ENCODE peak calls at places on chromosomes 12 and 14, in six cellular contexts. N is right lobe of liver, J is PC-3, X is heart right ventricle, Z is esophagus squamous epithelium, B is upper lobe of left lung. D is an unnamed sample.

GRCh38 chr14:52840916-52841315 is 49.5 kb upstream of the GNPNAT1 start:
- DNase-seq in B (no peak), X (no peak), J (peak), Z (no peak), N (no peak), D (no peak)

GRCh38 chr12:74111688-74112360 is 425.8 kb upstream of the ATXN7L3B start:
- DNase-seq in N (no peak), J (peak), Z (no peak), B (no peak), X (no peak), D (no peak)

GRCh38 chr14:67263499-67264149 is 22.4 kb downstream of the PALS1 start:
- DNase-seq in Z (no peak), N (no peak), B (no peak), J (no peak), X (no peak), D (no peak)

GRCh38 chr14:25134184-25134583 is 84.2 kb upstream of the STXBP6 start:
- DNase-seq in B (no peak), X (no peak), Z (no peak), J (no peak), N (no peak), D (no peak)

GRCh38 chr14:59181804-59182203 is 6.7 kb upstream of the DAAM1 start:
- DNase-seq in Z (no peak), X (no peak), J (no peak), B (no peak), N (no peak), D (no peak)

GRCh38 chr14:100303179-100303578 is 3.1 kb downstream of the SLC25A29 start:
- DNase-seq in Z (no peak), J (peak), X (no peak), B (no peak), N (no peak), D (no peak)

GRCh38 chr12:12806784-12807516 is 6.2 kb upstream of the DDX47 start:
- DNase-seq in B (no peak), Z (no peak), X (no peak), N (no peak), J (no peak), D (no peak)

GRCh38 chr14:99393059-99393655 is 87.5 kb downstream of the SETD3 start:
- DNase-seq in X (no peak), Z (no peak), N (no peak), B (no peak), J (peak), D (no peak)

GRCh38 chr12:127400231-127400630 is 866.7 kb upstream of the TMEM132C start:
- DNase-seq in Z (no peak), X (no peak), N (no peak), J (peak), B (no peak), D (no peak)

GRCh38 chr14:100979780-100980179 is 76.3 kb upstream of the RTL1 start:
- DNase-seq in N (no peak), Z (no peak), B (no peak), X (no peak), J (peak), D (no peak)

GRCh38 chr14:64841772-64842490 is 37.8 kb downstream of the SPTB start:
- DNase-seq in J (no peak), N (no peak), B (no peak), X (peak), Z (no peak), D (no peak)

GRCh38 chr14:53534841-53535240 is 381.7 kb upstream of the DDHD1 start:
- DNase-seq in N (no peak), J (peak), B (no peak), X (no peak), Z (no peak), D (no peak)

GRCh38 chr12:45234134-45234865 is 18.4 kb downstream of the ANO6 start:
- DNase-seq in X (peak), B (no peak), J (peak), N (no peak), Z (no peak), D (no peak)

GRCh38 chr14:82642425-82642824 is 1108.8 kb upstream of the SEL1L start:
- DNase-seq in Z (no peak), N (no peak), X (no peak), B (peak), J (peak), D (peak)

GRCh38 chr12:62627181-62627580 is 160.6 kb downstream of the MON2 start:
- DNase-seq in N (no peak), Z (no peak), B (no peak), J (no peak), X (no peak), D (no peak)

GRCh38 chr12:46320731-46321130 is 51.8 kb downstream of the SLC38A2 start:
- DNase-seq in Z (no peak), B (no peak), N (no peak), J (no peak), X (no peak), D (no peak)

GRCh38 chr12:123846340-123846739 is 84.2 kb downstream of the DNAH10 start:
- DNase-seq in Z (no peak), X (no peak), N (no peak), B (no peak), J (no peak), D (no peak)

GRCh38 chr14:94213021-94213420 is 38.9 kb downstream of the PPP4R4 start:
- DNase-seq in J (peak), X (no peak), Z (no peak), N (no peak), B (no peak), D (no peak)

GRCh38 chr14:88933203-88933602 is 108.8 kb downstream of the TTC8 start:
- DNase-seq in Z (no peak), J (no peak), X (no peak), B (no peak), N (no peak), D (no peak)

GRCh38 chr14:56119221-56119967 is 1.2 kb downstream of the PELI2 start:
- DNase-seq in X (peak), J (no peak), B (peak), N (no peak), Z (no peak), D (peak)

GRCh38 chr12:80412343-80412953 is 31.6 kb upstream of the PTPRQ start:
- DNase-seq in B (no peak), Z (no peak), X (peak), N (no peak), J (peak), D (no peak)

GRCh38 chr12:109997393-109997792 is 1.2 kb upstream of the GIT2 start:
- DNase-seq in X (no peak), N (no peak), Z (no peak), B (no peak), J (no peak), D (no peak)

GRCh38 chr14:57816568-57817284 is 49.2 kb downstream of the SLC35F4 start:
- DNase-seq in J (peak), B (no peak), N (no peak), Z (no peak), X (no peak), D (no peak)

GRCh38 chr14:104104006-104104901 is 18.8 kb downstream of the ASPG start:
- DNase-seq in J (no peak), N (peak), B (peak), Z (no peak), X (no peak), D (no peak)

GRCh38 chr12:105706321-105706972 is 376.0 kb downstream of the C12orf75 start:
- DNase-seq in Z (no peak), J (peak), N (no peak), B (no peak), X (no peak), D (no peak)

GRCh38 chr14:19771895-19772430 is 1.3 kb upstream of the OR4M1 start:
- DNase-seq in J (no peak), N (no peak), B (no peak), X (no peak), Z (no peak), D (no peak)

GRCh38 chr12:116278667-116279066 is 1.2 kb upstream of the MED13L start:
- DNase-seq in J (no peak), N (no peak), Z (no peak), B (no peak), X (no peak), D (no peak)

DNA sequence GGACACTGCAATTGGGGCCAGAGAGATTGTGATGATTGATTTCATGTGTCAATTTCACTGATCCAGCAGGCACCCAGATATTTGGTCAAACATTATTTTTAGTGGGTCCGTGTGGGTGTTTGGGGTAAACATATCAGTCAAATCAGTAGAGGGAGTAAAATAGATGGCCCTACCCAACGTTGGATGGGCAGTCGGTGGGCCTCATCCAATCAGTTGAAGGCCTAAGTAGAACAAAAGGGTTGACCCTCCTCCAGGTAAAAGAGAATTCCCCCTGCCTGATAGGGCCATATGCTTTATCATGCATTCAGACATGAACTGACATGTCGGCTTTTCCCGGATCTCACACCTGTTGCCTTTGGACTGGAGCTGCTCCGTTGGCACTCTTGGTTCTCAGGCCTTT is 195.1 kb upstream of the CAND1 start:
- DNase-seq in Z (no peak), N (no peak), X (no peak), J (no peak), B (no peak), D (no peak)
- TF ChIP-seq CTCF in Z (no peak), N (no peak), X (no peak), J (no peak), B (no peak), D (no peak)

GRCh38 chr12:113334786-113335539 is at the start of gene SLC8B1:
- DNase-seq in N (peak), B (peak), X (peak), J (peak), Z (peak), D (peak)

GRCh38 chr12:113333111-113333750 is 1.7 kb downstream of the SLC8B1 start:
- DNase-seq in B (no peak), J (no peak), Z (no peak), N (no peak), X (no peak), D (no peak)

GRCh38 chr12:113332688-113333087 is 2.2 kb downstream of the SLC8B1 start:
- DNase-seq in B (no peak), X (no peak), Z (no peak), N (no peak), J (no peak), D (no peak)

GRCh38 chr12:113330505-113330904 is 4.4 kb downstream of the SLC8B1 start:
- DNase-seq in Z (no peak), J (no peak), N (no peak), X (no peak), B (no peak), D (no peak)

DNA sequence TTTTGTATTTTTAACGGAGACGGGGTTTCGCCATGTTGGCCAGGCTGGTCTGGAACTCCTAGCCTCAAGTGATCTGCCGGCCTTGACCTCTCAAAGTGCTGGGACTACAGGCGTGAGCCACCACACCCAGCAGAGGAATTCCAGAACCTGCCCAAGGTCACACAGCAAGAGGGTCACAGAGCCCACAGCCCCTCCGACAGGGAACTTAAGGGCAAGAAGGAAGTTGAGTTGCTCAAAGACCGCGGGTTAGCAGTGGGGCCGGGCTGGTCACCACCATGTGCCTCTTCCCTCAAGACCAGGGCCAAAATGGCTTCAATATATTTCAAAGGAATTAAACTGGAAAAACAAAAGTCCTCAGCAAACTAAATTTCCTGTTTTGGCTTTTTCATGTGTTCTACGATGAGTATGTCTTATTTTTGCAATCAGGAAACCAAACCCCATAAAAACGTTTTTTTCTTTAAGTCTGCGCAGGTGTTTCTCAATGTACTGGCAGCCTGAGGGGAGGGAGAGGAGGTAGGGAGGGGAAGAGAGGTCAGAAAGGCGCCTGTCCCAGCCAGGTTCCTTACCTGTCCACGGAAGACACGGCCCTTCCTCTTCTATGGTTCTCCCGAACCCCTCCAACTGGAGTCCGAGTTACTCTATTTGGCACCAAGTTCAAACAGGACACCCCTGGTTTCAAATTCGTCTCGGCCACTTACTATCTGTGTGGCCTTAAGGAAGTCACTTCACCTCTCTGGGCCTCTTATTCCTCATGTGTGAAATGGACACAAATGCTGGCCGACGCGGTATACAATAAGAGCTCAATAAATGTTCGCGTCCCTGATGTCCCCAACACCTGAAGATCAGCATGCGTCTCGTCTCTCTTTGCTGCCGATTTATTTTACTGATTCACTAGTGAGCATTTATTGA is 778 bp downstream of the SLC8B1 start:
- DNase-seq in J (peak), N (no peak), Z (no peak), X (no peak), B (no peak), D (no peak)
- TF ChIP-seq CTCF in J (no peak), N (no peak), Z (no peak), X (no peak), B (no peak), D (no peak)

GRCh38 chr12:66149702-66150398 is 19.3 kb upstream of the LLPH start:
- DNase-seq in J (peak), B (no peak), N (no peak), X (no peak), Z (no peak), D (no peak)
- TF ChIP-seq CTCF in J (peak), B (no peak), N (no peak), X (no peak), Z (peak), D (peak)

GRCh38 chr14:75672588-75673192 is 11.6 kb downstream of the TTLL5 start:
- DNase-seq in N (no peak), Z (no peak), B (no peak), X (no peak), J (no peak), D (no peak)

GRCh38 chr14:75673345-75673744 is 12.3 kb downstream of the TTLL5 start:
- DNase-seq in X (no peak), J (no peak), B (no peak), N (no peak), Z (no peak), D (no peak)

DNA sequence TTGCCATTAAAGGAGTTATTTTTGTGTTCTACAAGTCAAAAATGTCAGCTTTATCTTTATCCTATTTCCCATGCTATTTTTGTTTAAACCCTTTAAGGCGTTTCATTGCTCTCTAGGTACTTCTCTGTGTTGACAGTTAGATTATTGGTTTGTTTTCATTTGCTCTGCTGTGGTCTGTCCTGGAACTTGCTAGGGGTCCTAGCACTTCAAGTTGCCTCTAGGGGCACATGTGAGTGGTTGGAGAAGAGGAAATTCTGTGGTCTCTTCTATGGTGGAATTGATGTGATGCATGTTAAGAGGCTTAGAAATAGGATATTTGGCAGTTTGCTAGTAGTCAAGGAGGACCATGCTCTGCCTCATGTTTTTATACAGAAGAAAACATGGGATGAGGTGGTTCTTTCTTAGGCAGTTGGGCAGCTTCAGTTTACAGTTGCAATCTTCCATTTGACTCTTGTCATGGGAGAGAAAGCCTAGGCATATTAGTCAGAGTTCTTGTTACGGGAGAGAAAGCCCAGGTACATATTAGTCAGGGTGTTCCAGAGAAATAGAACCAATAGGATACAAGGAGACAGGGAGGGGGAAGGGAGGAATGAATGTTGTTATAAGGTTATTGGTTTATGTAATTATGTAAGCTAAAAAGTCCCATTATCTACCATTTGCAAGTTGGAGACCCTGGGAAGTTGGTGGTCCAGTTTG is 14.4 kb downstream of the TTLL5 start:
- DNase-seq in N (no peak), J (peak), X (no peak), Z (no peak), B (no peak), D (no peak)
- TF ChIP-seq CTCF in N (no peak), J (peak), X (no peak), Z (no peak), B (no peak), D (peak)

GRCh38 chr12:69241444-69242092 is 2.2 kb downstream of the CPSF6 start:
- DNase-seq in N (no peak), B (no peak), Z (no peak), J (no peak), X (no peak), D (no peak)

GRCh38 chr12:69238589-69239285 is 632 bp upstream of the CPSF6 start:
- DNase-seq in X (no peak), J (no peak), N (no peak), Z (no peak), B (no peak), D (no peak)

GRCh38 chr12:69239922-69240624 is 704 bp downstream of the CPSF6 start:
- DNase-seq in N (peak), X (peak), J (peak), Z (no peak), B (peak), D (no peak)

GRCh38 chr12:69240625-69240984 is 1.2 kb downstream of the CPSF6 start:
- DNase-seq in B (no peak), N (no peak), J (no peak), Z (no peak), X (no peak), D (no peak)

DNA sequence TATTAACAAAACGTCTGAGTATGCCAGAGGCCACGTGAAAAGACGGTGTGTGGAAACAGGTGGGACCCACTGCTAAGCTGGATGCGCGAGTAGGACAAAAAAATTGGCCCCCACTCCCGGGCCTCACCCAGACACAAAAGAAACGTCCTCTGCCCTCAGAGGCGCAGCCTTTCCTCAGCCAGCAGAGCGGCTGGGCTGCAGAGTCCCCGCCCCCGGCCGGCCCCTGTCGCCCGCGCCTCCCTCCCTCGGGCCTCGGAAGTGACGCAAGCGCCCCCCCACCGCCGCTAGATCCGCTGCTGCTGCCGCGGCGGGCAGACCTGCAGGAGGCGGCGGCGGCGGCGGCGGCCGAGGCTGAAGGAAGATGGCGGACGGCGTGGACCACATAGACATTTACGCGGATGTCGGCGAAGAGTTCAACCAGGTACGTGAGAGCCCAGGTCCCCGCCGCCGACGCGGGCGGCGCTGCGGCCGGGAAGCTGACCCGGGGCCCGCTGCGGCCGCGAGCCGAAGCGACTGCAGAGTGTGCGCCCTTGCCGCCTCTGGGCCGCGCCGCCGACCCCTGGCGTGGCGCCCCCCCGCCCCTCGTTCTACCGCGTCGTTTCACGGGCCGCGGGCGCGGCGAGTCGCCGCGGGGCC is at the start of gene CPSF6:
- DNase-seq in N (peak), J (peak), B (peak), X (peak), Z (peak), D (peak)
- TF ChIP-seq CTCF in N (no peak), J (no peak), B (peak), X (peak), Z (peak), D (no peak)

GRCh38 chr12:89962648-89963047 is 254.0 kb upstream of the ATP2B1 start:
- DNase-seq in Z (no peak), J (peak), N (no peak), B (no peak), X (no peak), D (no peak)
- TF ChIP-seq CTCF in Z (peak), J (peak), N (no peak), B (no peak), X (peak), D (peak)